ENCODE peak calls at places on chromosome 1, in seven cellular contexts. G is GM23248, H is colonic mucosa, N is body of pancreas, A is IMR-90, D is right cardiac atrium, O is cardiac muscle cell. M is an unnamed sample. For H3K4me1, the result is how much of the 10 kb centered on the place peaks cover.

GRCh38 chr1:162168935-162169545 is 99.5 kb downstream of the NOS1AP start:
- DNase-seq in G (peak), H (no peak), O (no peak), N (no peak), D (no peak), A (no peak), M (no peak)

GRCh38 chr1:162627662-162628296 is 4.5 kb upstream of the DDR2 start:
- DNase-seq in H (no peak), O (peak), G (peak), D (no peak), A (peak), N (no peak), M (peak)

GRCh38 chr1:236534164-236534651 is 10.4 kb downstream of the LGALS8 start:
- DNase-seq in A (peak), O (no peak), N (no peak), G (peak), D (no peak), H (no peak), M (peak)

GRCh38 chr1:115877511-115877910 is 36.6 kb upstream of the NHLH2 start:
- DNase-seq in O (no peak), D (no peak), H (no peak), G (no peak), N (no peak), A (no peak), M (no peak)

GRCh38 chr1:221782970-221783369 is 41.1 kb upstream of the DUSP10 start:
- DNase-seq in A (no peak), G (no peak), N (no peak), D (no peak), O (no peak), H (no peak), M (no peak)

GRCh38 chr1:107183011-107183410 is 42.2 kb downstream of the NTNG1 start:
- DNase-seq in D (no peak), A (no peak), O (no peak), N (no peak), G (peak), H (no peak), M (no peak)

GRCh38 chr1:118928739-118929554 is 59.2 kb downstream of the TBX15 start:
- DNase-seq in H (no peak), D (no peak), O (peak), N (no peak), A (peak), G (peak), M (peak)

GRCh38 chr1:180646547-180646946 is 14.7 kb downstream of the XPR1 start:
- DNase-seq in D (no peak), G (no peak), H (no peak), O (no peak), A (no peak), N (no peak), M (no peak)

GRCh38 chr1:102588536-102588935 is 519.8 kb downstream of the COL11A1 start:
- DNase-seq in H (no peak), D (no peak), O (no peak), N (no peak), G (no peak), A (no peak), M (no peak)

GRCh38 chr1:4615501-4615900 is 38.9 kb upstream of the AJAP1 start:
- DNase-seq in G (no peak), O (no peak), H (no peak), N (no peak), A (no peak), D (no peak), M (no peak)

GRCh38 chr1:206505702-206506375 is 1.5 kb upstream of the RASSF5 start:
- DNase-seq in O (no peak), D (no peak), H (no peak), G (peak), A (peak), N (no peak), M (peak)

GRCh38 chr1:204756349-204756748 is 70.8 kb upstream of the LRRN2 start:
- DNase-seq in N (no peak), A (no peak), D (no peak), G (no peak), O (no peak), H (no peak), M (no peak)

GRCh38 chr1:6982860-6983259 is 197.6 kb downstream of the CAMTA1 start:
- DNase-seq in N (no peak), D (no peak), A (no peak), O (no peak), H (no peak), G (no peak), M (peak)

GRCh38 chr1:111474106-111474505 is 322 bp downstream of the C1orf162 start:
- DNase-seq in A (no peak), G (no peak), O (no peak), N (no peak), D (no peak), H (no peak), M (no peak)

GRCh38 chr1:245091818-245092637 is 62.8 kb upstream of the KIF26B start:
- DNase-seq in D (peak), O (no peak), G (peak), A (peak), N (no peak), H (no peak), M (peak)

GRCh38 chr1:207893737-207894582 is 17.0 kb downstream of the CD34 start:
- DNase-seq in D (no peak), O (no peak), A (no peak), H (no peak), N (no peak), G (no peak), M (peak)

GRCh38 chr1:207888647-207889046 is 22.3 kb downstream of the CD34 start:
- DNase-seq in H (no peak), A (no peak), O (no peak), D (peak), N (no peak), G (peak), M (no peak)

GRCh38 chr1:207890136-207890738 is 20.7 kb downstream of the CD34 start:
- DNase-seq in G (peak), H (no peak), N (peak), D (peak), A (peak), O (no peak), M (peak)

GRCh38 chr1:207892764-207893163 is 18.2 kb downstream of the CD34 start:
- DNase-seq in N (no peak), D (no peak), G (no peak), H (no peak), A (no peak), O (no peak), M (no peak)

DNA sequence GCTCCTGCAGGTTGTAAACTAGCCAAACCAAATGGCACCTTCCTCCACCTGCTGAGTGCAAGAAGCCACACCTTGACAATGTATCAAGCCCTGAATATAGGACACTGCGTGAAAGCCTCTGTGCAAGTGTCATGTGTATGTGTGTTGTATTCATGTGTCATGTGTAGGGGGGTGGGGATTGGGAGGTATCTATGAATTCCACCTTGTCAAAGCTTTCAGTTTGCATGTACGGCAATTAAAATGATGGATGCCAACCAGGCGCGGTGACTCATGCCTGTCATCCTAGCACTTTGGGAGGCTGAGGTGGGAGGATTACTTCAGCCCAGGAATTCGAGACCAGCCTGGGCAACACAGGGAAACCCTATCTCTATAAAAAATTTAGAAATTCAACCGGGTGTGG is 19.8 kb downstream of the CD34 start:
- DNase-seq in N (no peak), G (no peak), A (no peak), O (no peak), H (no peak), D (no peak), M (no peak)
- H3K4me1 ChIP-seq in N (under half), G (under half), A (under half), O (under half), H (under half), D (under half), M (under half)

GRCh38 chr1:207886227-207886626 is 24.7 kb downstream of the CD34 start:
- DNase-seq in O (no peak), N (no peak), H (no peak), A (no peak), D (no peak), G (no peak), M (no peak)
- H3K4me1 ChIP-seq in O (under half), N (under half), H (under half), A (under half), D (under half), G (under half), M (under half)

GRCh38 chr1:72034827-72035226 is 247.5 kb downstream of the NEGR1 start:
- DNase-seq in O (no peak), G (no peak), H (no peak), N (no peak), A (no peak), D (no peak), M (no peak)

DNA sequence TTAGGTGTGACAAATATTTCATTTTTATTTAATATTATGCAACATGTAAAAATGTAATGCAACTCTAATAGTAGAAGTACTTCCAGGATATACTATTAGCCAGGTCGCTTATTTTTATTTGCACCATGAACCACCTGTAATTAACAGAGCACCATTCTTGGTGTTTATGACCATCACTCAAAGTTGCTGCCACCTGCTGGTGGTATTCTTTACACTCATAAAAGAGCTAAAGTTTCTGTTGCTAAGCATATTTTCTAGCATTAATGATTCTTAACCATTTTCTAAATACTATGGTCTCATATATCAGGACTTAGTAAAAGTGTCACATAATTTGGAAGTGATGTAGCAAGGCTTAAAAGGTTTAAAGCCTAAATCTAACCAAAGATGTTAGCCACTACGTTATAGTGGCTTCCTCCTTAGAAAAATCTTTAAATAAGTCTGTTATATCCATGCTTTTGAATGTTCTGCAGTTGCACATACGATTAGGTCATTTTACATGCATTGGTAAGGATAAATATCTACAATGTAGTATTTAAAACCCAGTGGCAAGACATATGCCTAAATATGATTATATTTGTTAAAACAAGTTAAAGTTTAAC is 244.5 kb downstream of the NEGR1 start:
- DNase-seq in G (peak), O (peak), D (no peak), H (peak), N (peak), A (peak), M (peak)
- H3K4me1 ChIP-seq in G (under half), O (under half), D (under half), H (under half), N (under half), A (under half), M (under half)

GRCh38 chr1:164783778-164784555 is 225.0 kb downstream of the PBX1 start:
- DNase-seq in H (no peak), G (no peak), N (no peak), D (peak), A (no peak), O (no peak), M (no peak)

GRCh38 chr1:164787834-164788231 is 228.8 kb downstream of the PBX1 start:
- DNase-seq in A (no peak), N (no peak), D (no peak), O (no peak), G (no peak), H (no peak), M (no peak)

GRCh38 chr1:164786980-164787833 is 228.2 kb downstream of the PBX1 start:
- DNase-seq in H (peak), D (peak), O (peak), N (peak), A (peak), G (peak), M (peak)

GRCh38 chr1:164784960-164785359 is 226.0 kb downstream of the PBX1 start:
- DNase-seq in A (no peak), D (no peak), G (no peak), O (no peak), H (no peak), N (no peak), M (no peak)

GRCh38 chr1:164785841-164786534 is 227.0 kb downstream of the PBX1 start:
- DNase-seq in A (peak), N (peak), O (no peak), D (no peak), H (no peak), G (peak), M (no peak)
- H3K4me1 ChIP-seq in A (under half), N (half or more), O (half or more), D (under half), H (under half), G (under half), M (under half)

GRCh38 chr1:110209715-110210603 is at the start of gene KCNC4:
- DNase-seq in G (peak), O (peak), N (peak), A (peak), H (peak), D (peak), M (peak)
- H3K4me1 ChIP-seq in G (under half), O (under half), N (half or more), A (under half), H (under half), D (under half), M (under half)

GRCh38 chr1:18989176-18989799 is 32.8 kb upstream of the IFFO2 start:
- DNase-seq in H (no peak), N (peak), O (no peak), G (no peak), D (no peak), A (no peak), M (no peak)
- H3K4me1 ChIP-seq in H (under half), N (under half), O (under half), G (under half), D (under half), A (under half), M (under half)

GRCh38 chr1:156659994-156660751 is 17.0 kb downstream of the NES start:
- DNase-seq in H (peak), O (peak), N (peak), A (peak), D (peak), G (peak), M (peak)
- H3K4me1 ChIP-seq in H (under half), O (half or more), N (half or more), A (under half), D (under half), G (half or more), M (half or more)

GRCh38 chr1:23526329-23527041 is 4.5 kb downstream of the E2F2 start:
- DNase-seq in H (peak), A (no peak), O (no peak), G (no peak), D (no peak), N (no peak), M (no peak)
- H3K4me1 ChIP-seq in H (under half), A (under half), O (under half), G (under half), D (under half), N (under half), M (half or more)

DNA sequence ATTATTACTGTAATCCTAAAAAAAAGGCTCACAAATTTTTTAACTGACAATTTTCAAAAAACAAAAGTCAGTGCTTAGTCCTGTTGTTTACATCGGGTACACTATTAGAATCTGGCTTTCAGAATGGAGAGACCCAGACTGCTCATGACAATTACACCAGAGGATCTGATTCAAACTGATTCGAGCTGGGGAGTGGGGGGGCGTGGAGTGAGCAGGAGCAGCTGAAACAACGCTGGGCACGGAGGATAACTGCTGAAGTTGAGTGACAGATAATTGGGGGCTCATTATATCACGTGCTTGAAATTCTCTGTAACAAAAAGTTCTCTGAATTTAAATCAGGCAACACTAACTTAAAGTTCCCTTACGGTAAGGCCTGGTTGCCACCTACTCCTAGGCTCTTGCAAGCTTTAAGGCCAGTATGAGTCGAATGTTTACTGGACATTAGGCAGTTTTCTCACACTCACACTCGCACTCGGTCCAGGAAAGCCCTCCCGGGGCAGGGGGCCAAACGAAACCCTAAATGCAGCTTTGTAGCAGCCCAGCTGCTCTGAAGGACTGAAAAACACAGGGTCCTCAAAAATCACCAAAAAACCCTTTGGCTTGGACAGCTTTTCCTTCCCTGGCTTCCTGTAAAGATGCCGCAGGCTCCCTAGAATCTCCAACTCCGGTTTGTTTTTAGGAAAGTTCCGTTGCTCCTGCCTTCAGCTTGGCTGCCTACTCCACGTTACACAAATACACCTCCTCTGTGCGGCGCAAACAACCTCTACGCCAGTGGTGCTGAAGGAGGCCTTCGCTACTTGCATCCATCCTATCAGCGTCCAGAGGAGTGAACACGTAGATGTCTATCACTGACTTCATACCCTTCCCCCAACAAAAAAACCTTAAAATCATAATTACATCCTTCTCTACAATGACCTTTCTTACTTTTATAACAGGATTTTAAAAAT is 42.9 kb downstream of the CAPZB start:
- DNase-seq in H (no peak), N (no peak), O (no peak), D (peak), A (peak), G (peak), M (no peak)
- H3K4me1 ChIP-seq in H (under half), N (under half), O (under half), D (under half), A (under half), G (half or more), M (under half)

DNA sequence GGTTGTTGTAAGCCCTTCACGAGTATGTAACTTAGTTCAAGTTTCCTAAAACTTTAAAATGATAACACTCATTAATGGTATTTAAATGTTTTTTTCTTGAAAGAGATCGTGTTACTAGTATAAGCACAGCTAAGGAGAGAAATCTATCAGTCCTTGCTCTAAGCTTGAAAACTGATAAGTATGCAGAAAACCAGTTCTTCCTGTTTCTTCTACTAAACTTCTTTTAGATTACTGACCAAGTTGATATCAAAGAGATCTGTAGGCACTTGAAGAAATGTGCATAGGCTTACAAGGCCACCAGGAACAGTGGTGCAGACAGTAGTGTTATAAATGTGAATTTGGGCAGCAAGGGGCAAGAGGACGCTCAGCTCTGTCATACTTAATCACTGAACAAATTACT is 3.9 kb downstream of the EFCAB14 start:
- DNase-seq in A (no peak), N (no peak), H (no peak), O (no peak), D (no peak), G (no peak), M (no peak)
- H3K4me1 ChIP-seq in A (under half), N (half or more), H (under half), O (under half), D (under half), G (under half), M (under half)